ENCODE peak calls at places on chromosome 4, in five cellular contexts. One of them, this sample, is unnamed.
A peak's percentile ranks its signal among the peaks of the same experiment; 100 is the strongest.

GRCh38 chr4:183632689-183633088 is 26.3 kb downstream of the RWDD4 start:
- DNase-seq in astrocyte: no peak
- DNase-seq in tibial artery: no peak
- DNase-seq in A673: no peak
- DNase-seq in body of pancreas: no peak
- DNase-seq in this sample: no peak

GRCh38 chr4:140163029-140163810 is 9.2 kb upstream of the MAML3 start:
- DNase-seq in A673: no peak
- DNase-seq in body of pancreas: no peak
- DNase-seq in tibial artery: peak; percentile 33
- DNase-seq in astrocyte: peak; percentile 69
- DNase-seq in this sample: no peak

GRCh38 chr4:153426207-153426886 is 39.8 kb upstream of the TMEM131L start:
- DNase-seq in A673: no peak
- DNase-seq in body of pancreas: no peak
- DNase-seq in tibial artery: no peak
- DNase-seq in astrocyte: no peak
- DNase-seq in this sample: peak; percentile 52

GRCh38 chr4:11635336-11635735 is 206.6 kb upstream of the HS3ST1 start:
- DNase-seq in A673: no peak
- DNase-seq in tibial artery: no peak
- DNase-seq in astrocyte: peak; percentile 92
- DNase-seq in body of pancreas: no peak
- DNase-seq in this sample: no peak

GRCh38 chr4:23613782-23614181 is 276.1 kb downstream of the PPARGC1A start:
- DNase-seq in tibial artery: no peak
- DNase-seq in A673: no peak
- DNase-seq in astrocyte: peak; percentile 3
- DNase-seq in body of pancreas: no peak
- DNase-seq in this sample: no peak

GRCh38 chr4:10326075-10326474 is 131.2 kb downstream of the ZNF518B start:
- DNase-seq in tibial artery: no peak
- DNase-seq in astrocyte: no peak
- DNase-seq in A673: no peak
- DNase-seq in body of pancreas: no peak
- DNase-seq in this sample: no peak

GRCh38 chr4:112311516-112311915 is 14.3 kb downstream of the ALPK1 start:
- DNase-seq in astrocyte: no peak
- DNase-seq in body of pancreas: no peak
- DNase-seq in A673: no peak
- DNase-seq in tibial artery: no peak
- DNase-seq in this sample: no peak

GRCh38 chr4:104491826-104492771 is 2.6 kb downstream of the CXXC4 start:
- DNase-seq in astrocyte: peak; percentile 29
- DNase-seq in A673: peak; percentile 56
- DNase-seq in body of pancreas: peak; percentile 28
- DNase-seq in tibial artery: no peak
- DNase-seq in this sample: no peak

GRCh38 chr4:140044314-140044991 is 109.5 kb downstream of the MAML3 start:
- DNase-seq in A673: no peak
- DNase-seq in tibial artery: no peak
- DNase-seq in body of pancreas: no peak
- DNase-seq in astrocyte: no peak
- DNase-seq in this sample: no peak

GRCh38 chr4:75844151-75844662 is 58.0 kb downstream of the PPEF2 start:
- DNase-seq in tibial artery: peak; percentile 29
- DNase-seq in A673: no peak
- DNase-seq in body of pancreas: no peak
- DNase-seq in astrocyte: peak; percentile 95
- DNase-seq in this sample: no peak

GRCh38 chr4:165873298-165874071 is 448 bp downstream of the TLL1 start:
- DNase-seq in body of pancreas: peak; percentile 43
- DNase-seq in tibial artery: no peak
- DNase-seq in astrocyte: peak; percentile 13
- DNase-seq in A673: peak; percentile 53
- DNase-seq in this sample: no peak
- H3K4me3 ChIP-seq in body of pancreas: peak overlapping the region; percentile 45
- H3K4me3 ChIP-seq in tibial artery: peak overlapping the region; percentile 49
- H3K4me3 ChIP-seq in astrocyte: peak overlapping the region; percentile 64
- H3K4me3 ChIP-seq in A673: peak overlapping the region; percentile 61
- H3K4me3 ChIP-seq in this sample: no peak overlapping the region

GRCh38 chr4:2412534-2412884 is 5.9 kb downstream of the ZFYVE28 start:
- DNase-seq in tibial artery: no peak
- DNase-seq in A673: no peak
- DNase-seq in body of pancreas: no peak
- DNase-seq in astrocyte: no peak
- DNase-seq in this sample: no peak
- H3K27ac ChIP-seq in tibial artery: no peak overlapping the region
- H3K27ac ChIP-seq in A673: peak overlapping the region; percentile 81
- H3K27ac ChIP-seq in body of pancreas: peak overlapping the region; percentile 72
- H3K27ac ChIP-seq in astrocyte: peak overlapping the region; percentile 8
- H3K27ac ChIP-seq in this sample: peak overlapping the region; percentile 86

GRCh38 chr4:114547340-114548134 is 51.1 kb upstream of the UGT8 start:
- DNase-seq in tibial artery: no peak
- DNase-seq in astrocyte: no peak
- DNase-seq in A673: peak; percentile 12
- DNase-seq in body of pancreas: no peak
- DNase-seq in this sample: no peak

GRCh38 chr4:114549638-114550037 is 49.0 kb upstream of the UGT8 start:
- DNase-seq in body of pancreas: no peak
- DNase-seq in astrocyte: no peak
- DNase-seq in A673: no peak
- DNase-seq in tibial artery: no peak
- DNase-seq in this sample: no peak
- H3K27me3 ChIP-seq in body of pancreas: no peaks in the 10 kb centered on the region
- H3K27me3 ChIP-seq in astrocyte: no peaks in the 10 kb centered on the region
- H3K27me3 ChIP-seq in A673: no peaks in the 10 kb centered on the region
- H3K27me3 ChIP-seq in tibial artery: no peaks in the 10 kb centered on the region
- H3K27me3 ChIP-seq in this sample: no peaks in the 10 kb centered on the region

DNA sequence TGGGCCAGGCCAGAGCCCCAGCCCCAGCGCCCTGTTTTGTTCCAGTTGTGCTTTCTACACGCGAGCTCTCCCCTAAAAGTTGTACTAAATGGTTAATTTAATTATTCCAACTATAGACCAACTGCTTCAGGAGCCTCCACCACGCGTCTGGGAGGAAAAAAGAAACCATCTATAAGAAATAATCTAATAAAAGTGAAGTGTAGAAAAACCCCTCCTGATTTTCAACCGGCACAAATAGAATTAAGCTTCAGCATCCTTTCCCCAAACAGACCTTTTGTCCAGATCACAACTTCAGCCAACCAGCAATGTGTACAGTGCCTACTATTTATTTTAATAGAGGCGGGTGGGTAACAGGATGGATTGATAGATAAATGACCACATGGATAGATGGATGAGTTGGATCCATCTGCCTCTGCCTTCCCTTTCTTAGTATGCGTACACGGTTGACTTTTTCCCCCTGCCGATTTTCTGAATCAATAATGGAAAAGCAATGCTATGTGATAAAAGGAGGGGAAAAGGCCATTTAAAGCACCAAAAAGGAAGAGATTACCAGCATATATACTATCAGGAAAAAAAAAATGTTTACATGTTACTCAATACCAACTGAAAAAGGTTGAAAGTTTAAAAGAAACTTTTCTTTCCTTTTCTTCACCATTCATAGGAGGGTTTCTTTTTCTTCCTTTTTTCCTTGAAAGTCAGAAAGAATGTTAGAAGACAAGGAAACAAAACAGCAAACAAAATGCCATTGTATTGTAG is 3.7 kb upstream of the PHOX2B start:
- DNase-seq in body of pancreas: no peak
- DNase-seq in tibial artery: no peak
- DNase-seq in astrocyte: no peak
- DNase-seq in A673: no peak
- DNase-seq in this sample: no peak
- H3K4me3 ChIP-seq in body of pancreas: no peak overlapping the region
- H3K4me3 ChIP-seq in tibial artery: no peak overlapping the region
- H3K4me3 ChIP-seq in astrocyte: no peak overlapping the region
- H3K4me3 ChIP-seq in A673: no peak overlapping the region
- H3K4me3 ChIP-seq in this sample: no peak overlapping the region

GRCh38 chr4:167234388-167234881 is at the start of gene SPOCK3:
- DNase-seq in tibial artery: no peak
- DNase-seq in A673: peak; percentile 31
- DNase-seq in body of pancreas: peak; percentile 22
- DNase-seq in astrocyte: peak; percentile 42
- DNase-seq in this sample: no peak
- H3K27ac ChIP-seq in tibial artery: no peak within 1 kb of the TSS
- H3K27ac ChIP-seq in A673: no peak within 1 kb of the TSS
- H3K27ac ChIP-seq in body of pancreas: no peak within 1 kb of the TSS
- H3K27ac ChIP-seq in astrocyte: no peak within 1 kb of the TSS
- H3K27ac ChIP-seq in this sample: no peak within 1 kb of the TSS

This sample was measured in CD4-positive, alpha-beta memory T cell.